ENCODE peak calls at places on chromosomes 11 and 22, in nine cellular contexts. One of them, this sample, is unnamed.

GRCh38 chr22:37167981-37168647 is 18.4 kb upstream of the IL2RB start:
- DNase-seq in pancreas: peak; percentile 27
- DNase-seq in upper lobe of left lung: no peak
- DNase-seq in CD4-positive, alpha-beta T cell: no peak
- DNase-seq in sigmoid colon: peak; percentile 21
- DNase-seq in PC-3: no peak
- DNase-seq in uterus: no peak
- DNase-seq in IMR-90: no peak
- DNase-seq in brain microvascular endothelial cell: no peak
- DNase-seq in this sample: peak; percentile 5

GRCh38 chr11:129075757-129076156 is 116.4 kb downstream of the ARHGAP32 start:
- DNase-seq in pancreas: no peak
- DNase-seq in upper lobe of left lung: no peak
- DNase-seq in CD4-positive, alpha-beta T cell: no peak
- DNase-seq in sigmoid colon: no peak
- DNase-seq in PC-3: no peak
- DNase-seq in uterus: no peak
- DNase-seq in IMR-90: no peak
- DNase-seq in brain microvascular endothelial cell: no peak
- DNase-seq in this sample: no peak

GRCh38 chr11:75508051-75508561 is 17.6 kb downstream of the GDPD5 start:
- DNase-seq in pancreas: no peak
- DNase-seq in upper lobe of left lung: no peak
- DNase-seq in CD4-positive, alpha-beta T cell: peak; percentile 48
- DNase-seq in sigmoid colon: no peak
- DNase-seq in PC-3: no peak
- DNase-seq in uterus: no peak
- DNase-seq in IMR-90: no peak
- DNase-seq in brain microvascular endothelial cell: no peak
- DNase-seq in this sample: no peak

GRCh38 chr22:28917747-28918543 is 34.6 kb downstream of the ZNRF3 start:
- DNase-seq in pancreas: peak; percentile 65
- DNase-seq in upper lobe of left lung: no peak
- DNase-seq in CD4-positive, alpha-beta T cell: no peak
- DNase-seq in sigmoid colon: peak; percentile 67
- DNase-seq in PC-3: no peak
- DNase-seq in uterus: no peak
- DNase-seq in IMR-90: peak; percentile 31
- DNase-seq in brain microvascular endothelial cell: no peak
- DNase-seq in this sample: no peak

GRCh38 chr11:84890706-84891105 is 736.4 kb downstream of the DLG2 start:
- DNase-seq in pancreas: no peak
- DNase-seq in upper lobe of left lung: no peak
- DNase-seq in CD4-positive, alpha-beta T cell: no peak
- DNase-seq in sigmoid colon: no peak
- DNase-seq in PC-3: no peak
- DNase-seq in uterus: no peak
- DNase-seq in IMR-90: peak; percentile 15
- DNase-seq in brain microvascular endothelial cell: peak; percentile 37
- DNase-seq in this sample: no peak

GRCh38 chr22:40363059-40363458 is 7.3 kb upstream of the SGSM3 start:
- DNase-seq in pancreas: no peak
- DNase-seq in upper lobe of left lung: no peak
- DNase-seq in CD4-positive, alpha-beta T cell: no peak
- DNase-seq in sigmoid colon: no peak
- DNase-seq in PC-3: no peak
- DNase-seq in uterus: no peak
- DNase-seq in IMR-90: peak; percentile 90
- DNase-seq in brain microvascular endothelial cell: no peak
- DNase-seq in this sample: no peak

GRCh38 chr11:106998126-106998525 is 20.1 kb downstream of the GUCY1A2 start:
- DNase-seq in pancreas: no peak
- DNase-seq in upper lobe of left lung: no peak
- DNase-seq in CD4-positive, alpha-beta T cell: no peak
- DNase-seq in sigmoid colon: no peak
- DNase-seq in PC-3: no peak
- DNase-seq in uterus: no peak
- DNase-seq in IMR-90: peak; percentile 11
- DNase-seq in brain microvascular endothelial cell: no peak
- DNase-seq in this sample: no peak

GRCh38 chr11:17694711-17695110 is 24.7 kb upstream of the MYOD1 start:
- DNase-seq in pancreas: no peak
- DNase-seq in upper lobe of left lung: no peak
- DNase-seq in CD4-positive, alpha-beta T cell: no peak
- DNase-seq in sigmoid colon: no peak
- DNase-seq in PC-3: no peak
- DNase-seq in uterus: no peak
- DNase-seq in IMR-90: no peak
- DNase-seq in brain microvascular endothelial cell: no peak
- DNase-seq in this sample: no peak

GRCh38 chr22:17576475-17576874 is 13.2 kb downstream of the SLC25A18 start:
- DNase-seq in pancreas: no peak
- DNase-seq in upper lobe of left lung: no peak
- DNase-seq in CD4-positive, alpha-beta T cell: no peak
- DNase-seq in sigmoid colon: no peak
- DNase-seq in PC-3: peak; percentile 87
- DNase-seq in uterus: no peak
- DNase-seq in IMR-90: peak; percentile 65
- DNase-seq in brain microvascular endothelial cell: peak; percentile 50
- DNase-seq in this sample: no peak

GRCh38 chr22:19641254-19641982 is 72.9 kb upstream of the SEPTIN5 start:
- DNase-seq in pancreas: peak; percentile 69
- DNase-seq in upper lobe of left lung: no peak
- DNase-seq in CD4-positive, alpha-beta T cell: no peak
- DNase-seq in sigmoid colon: no peak
- DNase-seq in PC-3: peak; percentile 2
- DNase-seq in uterus: no peak
- DNase-seq in IMR-90: no peak
- DNase-seq in brain microvascular endothelial cell: no peak
- DNase-seq in this sample: no peak
- TF ChIP-seq CTCF in pancreas: no peak
- TF ChIP-seq CTCF in upper lobe of left lung: peak; percentile 28
- TF ChIP-seq CTCF in CD4-positive, alpha-beta T cell: no peak
- TF ChIP-seq CTCF in sigmoid colon: no peak
- TF ChIP-seq CTCF in PC-3: peak; percentile 38
- TF ChIP-seq CTCF in uterus: no peak
- TF ChIP-seq CTCF in IMR-90: peak; percentile 45
- TF ChIP-seq CTCF in brain microvascular endothelial cell: peak; percentile 70
- TF ChIP-seq CTCF in this sample: no peak

DNA sequence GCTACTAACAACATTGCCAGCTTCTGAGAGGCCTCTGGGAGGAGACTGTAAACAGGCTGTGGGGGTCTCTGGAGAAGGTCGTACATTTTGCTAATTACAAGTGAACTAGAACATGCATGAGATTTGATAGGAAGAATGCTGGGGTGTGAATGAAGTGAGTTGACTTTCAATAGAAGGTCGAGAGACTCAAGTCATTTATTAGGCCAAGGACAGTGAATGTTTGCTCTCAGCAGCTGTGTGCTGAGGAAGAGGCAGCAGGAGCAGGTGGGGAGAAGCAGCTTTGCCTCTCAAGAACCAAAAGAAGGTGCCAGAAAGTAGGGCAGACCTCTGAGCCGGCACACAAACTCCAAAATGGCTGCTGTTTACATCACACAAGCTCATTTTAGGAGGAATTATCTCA is 91.7 kb downstream of the PIWIL4 start:
- DNase-seq in pancreas: no peak
- DNase-seq in upper lobe of left lung: no peak
- DNase-seq in CD4-positive, alpha-beta T cell: no peak
- DNase-seq in sigmoid colon: no peak
- DNase-seq in PC-3: no peak
- DNase-seq in uterus: no peak
- DNase-seq in IMR-90: no peak
- DNase-seq in brain microvascular endothelial cell: no peak
- DNase-seq in this sample: no peak
- H3K27ac ChIP-seq in pancreas: no peak overlapping the region
- H3K27ac ChIP-seq in upper lobe of left lung: no peak overlapping the region
- H3K27ac ChIP-seq in CD4-positive, alpha-beta T cell: no peak overlapping the region
- H3K27ac ChIP-seq in sigmoid colon: no peak overlapping the region
- H3K27ac ChIP-seq in PC-3: no peak overlapping the region
- H3K27ac ChIP-seq in uterus: no peak overlapping the region
- H3K27ac ChIP-seq in IMR-90: no peak overlapping the region
- H3K27ac ChIP-seq in brain microvascular endothelial cell: no peak overlapping the region
- H3K27ac ChIP-seq in this sample: no peak overlapping the region

DNA sequence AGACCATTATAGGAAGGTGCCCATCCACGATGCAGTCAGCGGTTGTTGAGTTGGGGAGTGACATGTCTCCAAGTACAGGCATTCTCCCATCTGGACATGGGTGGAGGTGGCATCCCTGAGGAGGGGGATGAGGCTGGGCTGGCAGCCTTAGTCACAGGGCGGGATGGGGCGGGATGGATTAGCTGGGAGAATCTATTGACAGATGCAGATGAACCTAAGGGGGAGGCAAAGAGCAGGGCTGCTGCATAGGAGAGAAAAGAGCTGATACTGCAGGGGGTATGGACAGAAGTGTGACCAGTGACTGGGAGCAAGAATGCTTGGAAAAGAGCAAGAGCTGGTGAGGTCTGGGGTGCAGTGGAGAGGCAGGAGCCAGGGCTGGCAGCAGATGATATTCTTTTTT is 42.7 kb downstream of the SCN3B start:
- DNase-seq in pancreas: no peak
- DNase-seq in upper lobe of left lung: no peak
- DNase-seq in CD4-positive, alpha-beta T cell: no peak
- DNase-seq in sigmoid colon: no peak
- DNase-seq in PC-3: no peak
- DNase-seq in uterus: no peak
- DNase-seq in IMR-90: no peak
- DNase-seq in brain microvascular endothelial cell: no peak
- DNase-seq in this sample: no peak
- H3K27me3 ChIP-seq in pancreas: no peaks in the 10 kb centered on the region
- H3K27me3 ChIP-seq in upper lobe of left lung: no peaks in the 10 kb centered on the region
- H3K27me3 ChIP-seq in CD4-positive, alpha-beta T cell: no peaks in the 10 kb centered on the region
- H3K27me3 ChIP-seq in sigmoid colon: no peaks in the 10 kb centered on the region
- H3K27me3 ChIP-seq in PC-3: no peaks in the 10 kb centered on the region
- H3K27me3 ChIP-seq in uterus: no peaks in the 10 kb centered on the region
- H3K27me3 ChIP-seq in IMR-90: no peaks in the 10 kb centered on the region
- H3K27me3 ChIP-seq in brain microvascular endothelial cell: no peaks in the 10 kb centered on the region
- H3K27me3 ChIP-seq in this sample: no peaks in the 10 kb centered on the region

GRCh38 chr11:20670932-20671403 is 1.6 kb downstream of the NELL1 start:
- DNase-seq in pancreas: no peak
- DNase-seq in upper lobe of left lung: peak; percentile 4
- DNase-seq in CD4-positive, alpha-beta T cell: no peak
- DNase-seq in sigmoid colon: no peak
- DNase-seq in PC-3: no peak
- DNase-seq in uterus: no peak
- DNase-seq in IMR-90: no peak
- DNase-seq in brain microvascular endothelial cell: no peak
- DNase-seq in this sample: peak; percentile 48

GRCh38 chr11:20669833-20670684 is 673 bp downstream of the NELL1 start:
- DNase-seq in pancreas: peak; percentile 57
- DNase-seq in upper lobe of left lung: peak; percentile 85
- DNase-seq in CD4-positive, alpha-beta T cell: no peak
- DNase-seq in sigmoid colon: no peak
- DNase-seq in PC-3: no peak
- DNase-seq in uterus: no peak
- DNase-seq in IMR-90: no peak
- DNase-seq in brain microvascular endothelial cell: no peak
- DNase-seq in this sample: no peak

GRCh38 chr11:20668844-20669832 is at the start of gene NELL1:
- DNase-seq in pancreas: peak; percentile 60
- DNase-seq in upper lobe of left lung: peak; percentile 74
- DNase-seq in CD4-positive, alpha-beta T cell: no peak
- DNase-seq in sigmoid colon: no peak
- DNase-seq in PC-3: no peak
- DNase-seq in uterus: no peak
- DNase-seq in IMR-90: no peak
- DNase-seq in brain microvascular endothelial cell: no peak
- DNase-seq in this sample: no peak

GRCh38 chr11:20672575-20672974 is 3.2 kb downstream of the NELL1 start:
- DNase-seq in pancreas: no peak
- DNase-seq in upper lobe of left lung: no peak
- DNase-seq in CD4-positive, alpha-beta T cell: no peak
- DNase-seq in sigmoid colon: no peak
- DNase-seq in PC-3: peak; percentile 16
- DNase-seq in uterus: no peak
- DNase-seq in IMR-90: no peak
- DNase-seq in brain microvascular endothelial cell: no peak
- DNase-seq in this sample: no peak

GRCh38 chr11:20671856-20672546 is 2.6 kb downstream of the NELL1 start:
- DNase-seq in pancreas: no peak
- DNase-seq in upper lobe of left lung: no peak
- DNase-seq in CD4-positive, alpha-beta T cell: no peak
- DNase-seq in sigmoid colon: no peak
- DNase-seq in PC-3: peak; percentile 20
- DNase-seq in uterus: no peak
- DNase-seq in IMR-90: no peak
- DNase-seq in brain microvascular endothelial cell: no peak
- DNase-seq in this sample: no peak
- TF ChIP-seq CTCF in pancreas: no peak
- TF ChIP-seq CTCF in upper lobe of left lung: no peak
- TF ChIP-seq CTCF in CD4-positive, alpha-beta T cell: no peak
- TF ChIP-seq CTCF in sigmoid colon: no peak
- TF ChIP-seq CTCF in PC-3: peak; percentile 25
- TF ChIP-seq CTCF in uterus: no peak
- TF ChIP-seq CTCF in IMR-90: no peak
- TF ChIP-seq CTCF in brain microvascular endothelial cell: peak; percentile 29
- TF ChIP-seq CTCF in this sample: peak; percentile 48

This sample was measured in dorsolateral prefrontal cortex.